ENCODE peak calls at places on chromosomes 3 and 15, in six cellular contexts. One of them, this sample, is unnamed.
A peak's percentile ranks its signal among the peaks of the same experiment; 100 is the strongest.

GRCh38 chr3:50195501-50196252 is 4.3 kb downstream of the GNAT1 start:
- DNase-seq in fibroblast of the aortic adventitia: no peak
- DNase-seq in ascending aorta: no peak
- DNase-seq in colonic mucosa: no peak
- DNase-seq in fibroblast of pulmonary artery: no peak
- DNase-seq in B cell: no peak
- DNase-seq in this sample: no peak

GRCh38 chr3:102225407-102226132 is 209.2 kb upstream of the ZPLD1 start:
- DNase-seq in fibroblast of the aortic adventitia: peak; percentile 89
- DNase-seq in ascending aorta: no peak
- DNase-seq in colonic mucosa: no peak
- DNase-seq in fibroblast of pulmonary artery: peak; percentile 91
- DNase-seq in B cell: no peak
- DNase-seq in this sample: no peak

GRCh38 chr3:6242104-6242503 is 618.8 kb upstream of the GRM7 start:
- DNase-seq in fibroblast of the aortic adventitia: no peak
- DNase-seq in ascending aorta: no peak
- DNase-seq in colonic mucosa: no peak
- DNase-seq in fibroblast of pulmonary artery: no peak
- DNase-seq in B cell: no peak
- DNase-seq in this sample: no peak

GRCh38 chr3:143786229-143787199 is 61.8 kb downstream of the SLC9A9 start:
- DNase-seq in fibroblast of the aortic adventitia: peak; percentile 84
- DNase-seq in ascending aorta: no peak
- DNase-seq in colonic mucosa: no peak
- DNase-seq in fibroblast of pulmonary artery: peak; percentile 58
- DNase-seq in B cell: no peak
- DNase-seq in this sample: no peak

GRCh38 chr15:58260186-58260910 is 122.2 kb downstream of the AQP9 start:
- DNase-seq in fibroblast of the aortic adventitia: no peak
- DNase-seq in ascending aorta: no peak
- DNase-seq in colonic mucosa: no peak
- DNase-seq in fibroblast of pulmonary artery: no peak
- DNase-seq in B cell: no peak
- DNase-seq in this sample: no peak

GRCh38 chr15:59362339-59362738 is 10.3 kb downstream of the MYO1E start:
- DNase-seq in fibroblast of the aortic adventitia: no peak
- DNase-seq in ascending aorta: no peak
- DNase-seq in colonic mucosa: no peak
- DNase-seq in fibroblast of pulmonary artery: no peak
- DNase-seq in B cell: no peak
- DNase-seq in this sample: no peak

GRCh38 chr3:111785034-111785433 is 74.0 kb upstream of the PHLDB2 start:
- DNase-seq in fibroblast of the aortic adventitia: peak; percentile 57
- DNase-seq in ascending aorta: no peak
- DNase-seq in colonic mucosa: no peak
- DNase-seq in fibroblast of pulmonary artery: peak; percentile 74
- DNase-seq in B cell: no peak
- DNase-seq in this sample: no peak

GRCh38 chr3:142087676-142088075 is 61.7 kb downstream of the TFDP2 start:
- DNase-seq in fibroblast of the aortic adventitia: peak; percentile 29
- DNase-seq in ascending aorta: no peak
- DNase-seq in colonic mucosa: no peak
- DNase-seq in fibroblast of pulmonary artery: peak; percentile 28
- DNase-seq in B cell: no peak
- DNase-seq in this sample: no peak

GRCh38 chr3:11574981-11575669 is 68.6 kb downstream of the VGLL4 start:
- DNase-seq in fibroblast of the aortic adventitia: no peak
- DNase-seq in ascending aorta: no peak
- DNase-seq in colonic mucosa: no peak
- DNase-seq in fibroblast of pulmonary artery: no peak
- DNase-seq in B cell: no peak
- DNase-seq in this sample: no peak

GRCh38 chr15:73637527-73637926 is 4.3 kb upstream of the NPTN start:
- DNase-seq in fibroblast of the aortic adventitia: peak; percentile 22
- DNase-seq in ascending aorta: no peak
- DNase-seq in colonic mucosa: no peak
- DNase-seq in fibroblast of pulmonary artery: no peak
- DNase-seq in B cell: no peak
- DNase-seq in this sample: no peak

GRCh38 chr3:133535971-133536634 is 37.4 kb upstream of the CDV3 start:
- DNase-seq in fibroblast of the aortic adventitia: peak; percentile 92
- DNase-seq in ascending aorta: no peak
- DNase-seq in colonic mucosa: peak; percentile 61
- DNase-seq in fibroblast of pulmonary artery: peak; percentile 95
- DNase-seq in B cell: no peak
- DNase-seq in this sample: no peak

GRCh38 chr3:108091498-108092259 is 848 bp upstream of the CD47 start:
- DNase-seq in fibroblast of the aortic adventitia: no peak
- DNase-seq in ascending aorta: no peak
- DNase-seq in colonic mucosa: peak; percentile 25
- DNase-seq in fibroblast of pulmonary artery: no peak
- DNase-seq in B cell: no peak
- DNase-seq in this sample: no peak

GRCh38 chr3:50503947-50504346 is 513 bp upstream of the CACNA2D2 start:
- DNase-seq in fibroblast of the aortic adventitia: no peak
- DNase-seq in ascending aorta: no peak
- DNase-seq in colonic mucosa: no peak
- DNase-seq in fibroblast of pulmonary artery: no peak
- DNase-seq in B cell: no peak
- DNase-seq in this sample: no peak

GRCh38 chr15:63843901-63844317 is 10.2 kb upstream of the HERC1 start:
- DNase-seq in fibroblast of the aortic adventitia: no peak
- DNase-seq in ascending aorta: no peak
- DNase-seq in colonic mucosa: no peak
- DNase-seq in fibroblast of pulmonary artery: peak; percentile 46
- DNase-seq in B cell: no peak
- DNase-seq in this sample: no peak

GRCh38 chr3:187889601-187890404 is 144.5 kb upstream of the BCL6 start:
- DNase-seq in fibroblast of the aortic adventitia: no peak
- DNase-seq in ascending aorta: no peak
- DNase-seq in colonic mucosa: no peak
- DNase-seq in fibroblast of pulmonary artery: peak; percentile 9
- DNase-seq in B cell: no peak
- DNase-seq in this sample: no peak

GRCh38 chr15:34942363-34942762 is 27.2 kb downstream of the AQR start:
- DNase-seq in fibroblast of the aortic adventitia: peak; percentile 74
- DNase-seq in ascending aorta: no peak
- DNase-seq in colonic mucosa: no peak
- DNase-seq in fibroblast of pulmonary artery: peak; percentile 78
- DNase-seq in B cell: no peak
- DNase-seq in this sample: no peak

GRCh38 chr15:52256930-52257733 is 38.5 kb downstream of the MYO5C start:
- DNase-seq in fibroblast of the aortic adventitia: peak; percentile 46
- DNase-seq in ascending aorta: no peak
- DNase-seq in colonic mucosa: no peak
- DNase-seq in fibroblast of pulmonary artery: peak; percentile 18
- DNase-seq in B cell: no peak
- DNase-seq in this sample: no peak

GRCh38 chr15:62119224-62119925 is 45.7 kb downstream of the C2CD4B start:
- DNase-seq in fibroblast of the aortic adventitia: peak; percentile 95
- DNase-seq in ascending aorta: no peak
- DNase-seq in colonic mucosa: no peak
- DNase-seq in fibroblast of pulmonary artery: peak; percentile 98
- DNase-seq in B cell: no peak
- DNase-seq in this sample: no peak

GRCh38 chr3:101017048-101017447 is 23.8 kb upstream of the ABI3BP start:
- DNase-seq in fibroblast of the aortic adventitia: peak; percentile 66
- DNase-seq in ascending aorta: no peak
- DNase-seq in colonic mucosa: no peak
- DNase-seq in fibroblast of pulmonary artery: peak; percentile 60
- DNase-seq in B cell: no peak
- DNase-seq in this sample: no peak

GRCh38 chr3:50167069-50167781 is 12.1 kb downstream of the SEMA3F start:
- DNase-seq in fibroblast of the aortic adventitia: no peak
- DNase-seq in ascending aorta: no peak
- DNase-seq in colonic mucosa: peak; percentile 76
- DNase-seq in fibroblast of pulmonary artery: no peak
- DNase-seq in B cell: no peak
- DNase-seq in this sample: no peak

GRCh38 chr3:52428151-52429005 is 16.5 kb downstream of the SEMA3G start:
- DNase-seq in fibroblast of the aortic adventitia: peak; percentile 91
- DNase-seq in ascending aorta: no peak
- DNase-seq in colonic mucosa: peak; percentile 69
- DNase-seq in fibroblast of pulmonary artery: peak; percentile 91
- DNase-seq in B cell: peak; percentile 40
- DNase-seq in this sample: peak; percentile 20

GRCh38 chr3:9339750-9340449 is 23.0 kb upstream of the THUMPD3 start:
- DNase-seq in fibroblast of the aortic adventitia: peak; percentile 25
- DNase-seq in ascending aorta: no peak
- DNase-seq in colonic mucosa: no peak
- DNase-seq in fibroblast of pulmonary artery: peak; percentile 9
- DNase-seq in B cell: no peak
- DNase-seq in this sample: no peak

GRCh38 chr3:4306091-4306490 is 2.9 kb downstream of the SETMAR start:
- DNase-seq in fibroblast of the aortic adventitia: no peak
- DNase-seq in ascending aorta: no peak
- DNase-seq in colonic mucosa: no peak
- DNase-seq in fibroblast of pulmonary artery: no peak
- DNase-seq in B cell: no peak
- DNase-seq in this sample: no peak

GRCh38 chr3:134102976-134103375 is 73.3 kb upstream of the SLCO2A1 start:
- DNase-seq in fibroblast of the aortic adventitia: no peak
- DNase-seq in ascending aorta: no peak
- DNase-seq in colonic mucosa: no peak
- DNase-seq in fibroblast of pulmonary artery: no peak
- DNase-seq in B cell: no peak
- DNase-seq in this sample: no peak

GRCh38 chr3:141285570-141285969 is 53.9 kb downstream of the PXYLP1 start:
- DNase-seq in fibroblast of the aortic adventitia: no peak
- DNase-seq in ascending aorta: no peak
- DNase-seq in colonic mucosa: no peak
- DNase-seq in fibroblast of pulmonary artery: no peak
- DNase-seq in B cell: no peak
- DNase-seq in this sample: no peak

DNA sequence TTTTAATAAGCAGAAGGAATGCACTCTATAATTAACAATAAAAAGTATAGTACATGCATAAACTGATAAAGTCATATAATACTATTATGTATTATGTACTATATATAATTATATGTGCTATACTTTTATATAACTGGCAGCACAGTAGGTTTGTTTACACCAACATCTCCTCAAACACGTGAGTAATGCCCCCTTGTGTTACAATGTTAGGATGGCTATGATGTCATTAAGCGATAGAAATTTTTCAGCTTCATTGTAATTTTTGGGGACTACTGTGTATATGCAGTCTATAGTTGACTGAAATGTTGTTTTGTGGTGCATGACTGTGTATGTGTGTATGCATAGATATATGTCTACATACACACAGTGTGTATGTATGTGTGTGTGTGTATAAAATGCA is 100.6 kb downstream of the SLMAP start:
- DNase-seq in fibroblast of the aortic adventitia: no peak
- DNase-seq in ascending aorta: no peak
- DNase-seq in colonic mucosa: no peak
- DNase-seq in fibroblast of pulmonary artery: peak; percentile 31
- DNase-seq in B cell: no peak
- DNase-seq in this sample: no peak
- TF ChIP-seq CTCF in fibroblast of the aortic adventitia: peak; percentile 18
- TF ChIP-seq CTCF in ascending aorta: no peak
- TF ChIP-seq CTCF in colonic mucosa: no peak
- TF ChIP-seq CTCF in fibroblast of pulmonary artery: peak; percentile 35
- TF ChIP-seq CTCF in B cell: peak; percentile 43
- TF ChIP-seq CTCF in this sample: no peak

GRCh38 chr15:33608714-33609113 is 297.9 kb downstream of the RYR3 start:
- DNase-seq in fibroblast of the aortic adventitia: no peak
- DNase-seq in ascending aorta: no peak
- DNase-seq in colonic mucosa: no peak
- DNase-seq in fibroblast of pulmonary artery: no peak
- DNase-seq in B cell: no peak
- DNase-seq in this sample: no peak
- TF ChIP-seq CTCF in fibroblast of the aortic adventitia: peak; percentile 13
- TF ChIP-seq CTCF in ascending aorta: no peak
- TF ChIP-seq CTCF in colonic mucosa: no peak
- TF ChIP-seq CTCF in fibroblast of pulmonary artery: peak; percentile 8
- TF ChIP-seq CTCF in B cell: no peak
- TF ChIP-seq CTCF in this sample: no peak

GRCh38 chr3:153354641-153355040 is 192.6 kb downstream of the RAP2B start:
- DNase-seq in fibroblast of the aortic adventitia: peak; percentile 55
- DNase-seq in ascending aorta: no peak
- DNase-seq in colonic mucosa: no peak
- DNase-seq in fibroblast of pulmonary artery: peak; percentile 25
- DNase-seq in B cell: no peak
- DNase-seq in this sample: no peak

GRCh38 chr3:153356908-153357307 is 194.9 kb downstream of the RAP2B start:
- DNase-seq in fibroblast of the aortic adventitia: no peak
- DNase-seq in ascending aorta: no peak
- DNase-seq in colonic mucosa: no peak
- DNase-seq in fibroblast of pulmonary artery: peak; percentile 42
- DNase-seq in B cell: no peak
- DNase-seq in this sample: no peak

GRCh38 chr3:153355559-153355958 is 193.5 kb downstream of the RAP2B start:
- DNase-seq in fibroblast of the aortic adventitia: no peak
- DNase-seq in ascending aorta: no peak
- DNase-seq in colonic mucosa: no peak
- DNase-seq in fibroblast of pulmonary artery: no peak
- DNase-seq in B cell: no peak
- DNase-seq in this sample: no peak

DNA sequence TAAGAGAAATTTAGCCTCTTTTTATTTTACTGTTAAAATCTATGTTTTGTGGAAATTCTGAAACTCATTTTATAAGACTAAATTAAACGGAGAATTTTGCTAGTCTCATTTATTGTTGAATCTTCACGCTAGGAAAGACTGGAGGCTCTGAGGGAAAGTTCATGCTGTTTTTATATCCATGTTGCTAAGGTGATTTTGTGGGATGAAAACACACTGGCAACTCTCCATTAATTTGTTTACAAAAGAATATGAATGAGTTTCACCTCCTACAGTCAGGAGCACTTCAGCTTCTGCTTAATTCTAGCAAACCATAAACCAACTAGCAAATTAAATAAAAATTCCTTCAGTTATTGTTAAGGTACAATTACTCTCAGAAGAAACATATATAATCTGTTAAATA is 195.4 kb downstream of the RAP2B start:
- DNase-seq in fibroblast of the aortic adventitia: no peak
- DNase-seq in ascending aorta: no peak
- DNase-seq in colonic mucosa: no peak
- DNase-seq in fibroblast of pulmonary artery: no peak
- DNase-seq in B cell: no peak
- DNase-seq in this sample: no peak
- TF ChIP-seq CTCF in fibroblast of the aortic adventitia: no peak
- TF ChIP-seq CTCF in ascending aorta: no peak
- TF ChIP-seq CTCF in colonic mucosa: no peak
- TF ChIP-seq CTCF in fibroblast of pulmonary artery: no peak
- TF ChIP-seq CTCF in B cell: no peak
- TF ChIP-seq CTCF in this sample: no peak

DNA sequence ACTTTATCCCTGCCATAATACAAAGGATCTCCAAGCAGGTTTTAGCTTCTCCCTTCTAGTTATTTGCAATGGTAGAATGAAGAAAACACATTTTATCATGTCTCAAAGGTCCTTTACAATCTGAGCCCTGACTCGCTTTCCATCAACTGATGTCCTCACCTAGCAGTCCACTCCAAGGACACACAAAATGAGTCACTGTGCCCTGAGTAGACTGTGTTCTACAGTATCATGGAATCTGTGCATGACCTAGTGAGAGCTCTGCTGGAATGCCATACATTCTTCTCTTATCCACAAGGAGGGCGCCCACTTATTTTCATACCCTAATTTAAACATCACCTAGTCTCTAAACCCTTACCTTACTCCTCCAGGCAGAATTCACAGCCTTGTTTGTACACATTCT is 506.8 kb downstream of the TBL1XR1 start:
- DNase-seq in fibroblast of the aortic adventitia: no peak
- DNase-seq in ascending aorta: no peak
- DNase-seq in colonic mucosa: no peak
- DNase-seq in fibroblast of pulmonary artery: no peak
- DNase-seq in B cell: no peak
- DNase-seq in this sample: no peak
- TF ChIP-seq CTCF in fibroblast of the aortic adventitia: no peak
- TF ChIP-seq CTCF in ascending aorta: no peak
- TF ChIP-seq CTCF in colonic mucosa: no peak
- TF ChIP-seq CTCF in fibroblast of pulmonary artery: no peak
- TF ChIP-seq CTCF in B cell: no peak
- TF ChIP-seq CTCF in this sample: no peak

This sample was measured in Peyer's patch.